ENCODE peak calls at places on chromosomes 2 and 18, in four cellular contexts. One of them, this sample, is unnamed.

GRCh38 chr2:110948027-110948687 is 172.6 kb upstream of the BCL2L11 start:
- DNase-seq in frontal cortex: no peak
- DNase-seq in neuronal stem cell: no peak
- DNase-seq in T-cell: no peak
- DNase-seq in this sample: no peak

GRCh38 chr2:172564376-172564775 is 8.5 kb downstream of the PDK1 start:
- DNase-seq in frontal cortex: no peak
- DNase-seq in neuronal stem cell: no peak
- DNase-seq in T-cell: no peak
- DNase-seq in this sample: no peak

GRCh38 chr18:48184118-48184517 is 225.1 kb downstream of the ZBTB7C start:
- DNase-seq in frontal cortex: no peak
- DNase-seq in neuronal stem cell: no peak
- DNase-seq in T-cell: no peak
- DNase-seq in this sample: no peak

GRCh38 chr18:46054956-46055831 is 16.9 kb downstream of the PSTPIP2 start:
- DNase-seq in frontal cortex: no peak
- DNase-seq in neuronal stem cell: no peak
- DNase-seq in T-cell: no peak
- DNase-seq in this sample: no peak

GRCh38 chr2:38394903-38395341 is 17.8 kb upstream of the ATL2 start:
- DNase-seq in frontal cortex: no peak
- DNase-seq in neuronal stem cell: no peak
- DNase-seq in T-cell: no peak
- DNase-seq in this sample: peak

GRCh38 chr2:241980193-241980592 is 110.7 kb downstream of the RTP5 start:
- DNase-seq in frontal cortex: no peak
- DNase-seq in neuronal stem cell: no peak
- DNase-seq in T-cell: no peak
- DNase-seq in this sample: no peak

GRCh38 chr2:233745073-233745755 is 14.9 kb upstream of the UGT1A1 start:
- DNase-seq in frontal cortex: no peak
- DNase-seq in neuronal stem cell: no peak
- DNase-seq in T-cell: no peak
- DNase-seq in this sample: no peak

GRCh38 chr2:113219889-113220641 is 46.3 kb downstream of the PSD4 start:
- DNase-seq in frontal cortex: no peak
- DNase-seq in neuronal stem cell: no peak
- DNase-seq in T-cell: no peak
- DNase-seq in this sample: peak

GRCh38 chr2:62266433-62267038 is 70.6 kb downstream of the B3GNT2 start:
- DNase-seq in frontal cortex: no peak
- DNase-seq in neuronal stem cell: no peak
- DNase-seq in T-cell: no peak
- DNase-seq in this sample: no peak

GRCh38 chr2:189074496-189074895 is 100.3 kb downstream of the COL3A1 start:
- DNase-seq in frontal cortex: no peak
- DNase-seq in neuronal stem cell: no peak
- DNase-seq in T-cell: no peak
- DNase-seq in this sample: no peak

GRCh38 chr18:79395761-79396404 is at the start of gene NFATC1:
- DNase-seq in frontal cortex: peak
- DNase-seq in neuronal stem cell: peak
- DNase-seq in T-cell: peak
- DNase-seq in this sample: no peak

GRCh38 chr2:125444106-125444505 is 1211.9 kb upstream of the GYPC start:
- DNase-seq in frontal cortex: no peak
- DNase-seq in neuronal stem cell: no peak
- DNase-seq in T-cell: no peak
- DNase-seq in this sample: no peak

GRCh38 chr2:29281585-29281984 is 166.4 kb downstream of the CLIP4 start:
- DNase-seq in frontal cortex: peak
- DNase-seq in neuronal stem cell: no peak
- DNase-seq in T-cell: no peak
- DNase-seq in this sample: no peak

GRCh38 chr2:35871672-35872071 is 483.9 kb upstream of the CRIM1 start:
- DNase-seq in frontal cortex: no peak
- DNase-seq in neuronal stem cell: no peak
- DNase-seq in T-cell: no peak
- DNase-seq in this sample: peak

GRCh38 chr18:40109251-40110049 is 1845.6 kb upstream of the PIK3C3 start:
- DNase-seq in frontal cortex: no peak
- DNase-seq in neuronal stem cell: no peak
- DNase-seq in T-cell: no peak
- DNase-seq in this sample: no peak

GRCh38 chr2:109200616-109201464 is 71.8 kb downstream of the SH3RF3 start:
- DNase-seq in frontal cortex: no peak
- DNase-seq in neuronal stem cell: no peak
- DNase-seq in T-cell: no peak
- DNase-seq in this sample: no peak

GRCh38 chr2:235577404-235578330 is 83.8 kb downstream of the AGAP1 start:
- DNase-seq in frontal cortex: peak
- DNase-seq in neuronal stem cell: peak
- DNase-seq in T-cell: no peak
- DNase-seq in this sample: no peak

GRCh38 chr2:60710707-60711106 is 45.4 kb upstream of the PAPOLG start:
- DNase-seq in frontal cortex: no peak
- DNase-seq in neuronal stem cell: no peak
- DNase-seq in T-cell: no peak
- DNase-seq in this sample: no peak

GRCh38 chr2:195642027-195642676 is 14.9 kb upstream of the SLC39A10 start:
- DNase-seq in frontal cortex: no peak
- DNase-seq in neuronal stem cell: no peak
- DNase-seq in T-cell: no peak
- DNase-seq in this sample: no peak

GRCh38 chr2:172464340-172465129 is 37.1 kb downstream of the ITGA6 start:
- DNase-seq in frontal cortex: no peak
- DNase-seq in neuronal stem cell: no peak
- DNase-seq in T-cell: no peak
- DNase-seq in this sample: no peak

GRCh38 chr18:76923485-76924085 is 101.2 kb downstream of the ZNF236 start:
- DNase-seq in frontal cortex: no peak
- DNase-seq in neuronal stem cell: peak
- DNase-seq in T-cell: no peak
- DNase-seq in this sample: peak

GRCh38 chr2:95728878-95729511 is 137.2 kb downstream of the TRIM43 start:
- DNase-seq in frontal cortex: peak
- DNase-seq in neuronal stem cell: peak
- DNase-seq in T-cell: peak
- DNase-seq in this sample: peak

GRCh38 chr2:131431336-131431735 is 44.6 kb upstream of the TUBA3D start:
- DNase-seq in frontal cortex: no peak
- DNase-seq in neuronal stem cell: no peak
- DNase-seq in T-cell: no peak
- DNase-seq in this sample: no peak

GRCh38 chr18:58257461-58257860 is 213.4 kb downstream of the NEDD4L start:
- DNase-seq in frontal cortex: no peak
- DNase-seq in neuronal stem cell: no peak
- DNase-seq in T-cell: no peak
- DNase-seq in this sample: no peak

GRCh38 chr18:50289103-50289433 is 1.6 kb upstream of the CXXC1 start:
- DNase-seq in frontal cortex: no peak
- DNase-seq in neuronal stem cell: no peak
- DNase-seq in T-cell: no peak
- DNase-seq in this sample: no peak

GRCh38 chr2:37625156-37625555 is 46.3 kb downstream of the CDC42EP3 start:
- DNase-seq in frontal cortex: no peak
- DNase-seq in neuronal stem cell: no peak
- DNase-seq in T-cell: no peak
- DNase-seq in this sample: no peak

GRCh38 chr2:71045841-71046495 is 22.5 kb upstream of the NAGK start:
- DNase-seq in frontal cortex: no peak
- DNase-seq in neuronal stem cell: no peak
- DNase-seq in T-cell: no peak
- DNase-seq in this sample: no peak

GRCh38 chr2:147374410-147374811 is 470.4 kb upstream of the ACVR2A start:
- DNase-seq in frontal cortex: no peak
- DNase-seq in neuronal stem cell: no peak
- DNase-seq in T-cell: no peak
- DNase-seq in this sample: no peak

GRCh38 chr2:148887349-148888002 is 12.4 kb downstream of the KIF5C start:
- DNase-seq in frontal cortex: peak
- DNase-seq in neuronal stem cell: no peak
- DNase-seq in T-cell: no peak
- DNase-seq in this sample: no peak